ENCODE peak calls at places on chromosomes 11 and 22, in ten cellular contexts. Z is Peyer's patch, E is MM.1S, L is PC-9, C is stomach, D is body of pancreas, Y is upper lobe of right lung, H is H9, N is mammary epithelial cell, A is keratinocyte. G is an unnamed sample.

GRCh38 chr22:29065468-29066190 is 4.0 kb upstream of the C22orf31 start:
- DNase-seq in Y (no peak), A (no peak), C (no peak), H (no peak), D (no peak), Z (no peak), E (no peak), N (no peak), L (no peak), G (no peak)

GRCh38 chr11:1281326-1281973 is 28.0 kb downstream of the TOLLIP start:
- DNase-seq in D (no peak), H (no peak), C (no peak), E (no peak), Y (no peak), N (no peak), Z (no peak), L (no peak), A (no peak), G (no peak)

GRCh38 chr22:35728639-35729308 is 11.1 kb downstream of the APOL5 start:
- DNase-seq in N (peak; percentile 73), Y (no peak), Z (peak; percentile 92), C (peak; percentile 76), D (peak; percentile 59), H (no peak), E (no peak), L (peak; percentile 19), A (no peak), G (no peak)

GRCh38 chr11:113874920-113875413 is 405 bp downstream of the USP28 start:
- DNase-seq in H (no peak), Z (no peak), D (no peak), C (no peak), Y (no peak), L (no peak), N (peak; percentile 43), E (peak; percentile 56), A (no peak), G (no peak)

GRCh38 chr11:102384419-102385052 is 37.5 kb downstream of the BIRC2 start:
- DNase-seq in E (no peak), A (no peak), Z (no peak), C (no peak), N (no peak), Y (no peak), H (no peak), L (no peak), D (no peak), G (no peak)

GRCh38 chr11:127130321-127130720 is 129.8 kb upstream of the KIRREL3 start:
- DNase-seq in D (no peak), N (no peak), A (no peak), L (no peak), C (no peak), Z (no peak), H (no peak), E (no peak), Y (no peak), G (no peak)

GRCh38 chr11:7488681-7489080 is 3.4 kb downstream of the OLFML1 start:
- DNase-seq in C (no peak), E (no peak), H (no peak), L (no peak), Y (no peak), D (no peak), N (no peak), A (no peak), Z (no peak), G (no peak)

GRCh38 chr11:69278091-69278867 is 15.7 kb upstream of the MYEOV start:
- DNase-seq in Y (peak; percentile 85), C (peak; percentile 88), A (no peak), H (no peak), E (no peak), Z (peak; percentile 76), N (no peak), D (peak; percentile 87), L (peak; percentile 93), G (peak; percentile 89)

GRCh38 chr11:93198221-93198650 is 445 bp upstream of the SLC36A4 start:
- DNase-seq in H (no peak), A (no peak), D (no peak), N (peak; percentile 23), C (no peak), Z (no peak), E (peak; percentile 47), L (no peak), Y (no peak), G (no peak)

GRCh38 chr22:17369553-17370035 is 334 bp downstream of the CECR2 start:
- DNase-seq in Z (peak; percentile 49), H (peak; percentile 56), L (no peak), C (no peak), Y (peak; percentile 82), E (peak; percentile 41), A (no peak), N (no peak), D (peak; percentile 48), G (peak; percentile 43)

GRCh38 chr11:17767301-17767885 is 32.8 kb downstream of the KCNC1 start:
- DNase-seq in D (no peak), C (no peak), H (no peak), E (no peak), Y (peak; percentile 38), N (no peak), A (no peak), Z (no peak), L (no peak), G (no peak)

GRCh38 chr11:122307480-122308085 is 191.6 kb upstream of the BLID start:
- DNase-seq in A (no peak), Y (no peak), H (no peak), E (no peak), Z (no peak), N (no peak), C (no peak), D (no peak), L (no peak), G (no peak)

GRCh38 chr11:70210051-70210501 is 7.0 kb downstream of the FADD start:
- DNase-seq in D (no peak), H (no peak), E (no peak), L (no peak), C (no peak), N (peak; percentile 27), Y (no peak), Z (no peak), A (no peak), G (no peak)

GRCh38 chr22:41446057-41446501 is 522 bp downstream of the TOB2 start:
- DNase-seq in E (peak; percentile 19), N (peak; percentile 11), L (peak; percentile 20), C (peak; percentile 34), Y (peak; percentile 77), Z (peak; percentile 63), D (peak; percentile 52), H (no peak), A (no peak), G (peak; percentile 88)

GRCh38 chr22:30396871-30397655 is at the start of gene SEC14L2:
- DNase-seq in E (peak; percentile 29), A (no peak), C (peak; percentile 79), Z (peak; percentile 89), L (peak; percentile 64), H (peak; percentile 65), Y (peak; percentile 88), N (peak; percentile 57), D (peak; percentile 64), G (peak; percentile 72)

GRCh38 chr11:124756753-124757227 is 4.7 kb upstream of the VSIG2 start:
- DNase-seq in E (no peak), D (no peak), A (no peak), H (no peak), L (no peak), Z (no peak), N (no peak), C (no peak), Y (no peak), G (no peak)
- H3K27me3 ChIP-seq in E (no peaks in the 10 kb centered on the region), D (no peaks in the 10 kb centered on the region), A (peaks cover 83% of the 10 kb centered on the region), H (peaks cover 90% of the 10 kb centered on the region), L (no peaks in the 10 kb centered on the region), Z (no peaks in the 10 kb centered on the region), N (peaks cover 29% of the 10 kb centered on the region), C (peaks cover 4% of the 10 kb centered on the region), Y (peaks cover 22% of the 10 kb centered on the region), G (peaks cover 63% of the 10 kb centered on the region)

GRCh38 chr22:46537946-46538815 is 761 bp upstream of the CELSR1 start:
- DNase-seq in N (peak; percentile 66), E (no peak), Y (peak; percentile 83), Z (no peak), C (no peak), L (peak; percentile 57), H (peak; percentile 61), D (no peak), A (no peak), G (no peak)
- TF ChIP-seq CTCF in N (peak; percentile 25), E (no peak), Y (peak; percentile 22), Z (no peak), C (no peak), L (peak; percentile 36), H (peak; percentile 45), D (no peak), A (no peak), G (no peak)

DNA sequence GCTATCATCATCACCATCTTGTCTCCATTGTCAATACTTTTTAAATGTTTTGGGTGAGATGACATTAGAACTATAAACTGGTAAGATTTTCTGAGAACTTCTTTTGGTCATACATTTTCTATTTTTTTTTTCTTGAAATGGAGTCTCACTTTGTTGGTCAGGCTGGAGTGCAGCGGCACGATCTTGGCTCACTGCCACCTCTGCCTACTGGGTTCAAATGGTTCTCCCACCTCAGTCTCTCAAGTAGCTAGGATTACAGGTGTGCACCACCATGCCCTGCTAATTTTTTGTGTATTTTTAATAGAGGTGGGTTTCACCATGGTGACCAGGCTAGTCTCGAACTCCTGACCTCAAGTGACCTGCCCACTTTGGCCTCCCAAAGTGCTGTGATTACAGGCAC is 785.9 kb upstream of the ARHGAP42 start:
- DNase-seq in D (no peak), L (no peak), E (no peak), C (no peak), Y (no peak), H (no peak), Z (no peak), A (no peak), N (no peak), G (no peak)
- H3K9me3 ChIP-seq in D (no peaks in the 10 kb centered on the region), L (no peaks in the 10 kb centered on the region), E (no peaks in the 10 kb centered on the region), C (peaks cover 7% of the 10 kb centered on the region), Y (no peaks in the 10 kb centered on the region), H (no peaks in the 10 kb centered on the region), Z (peaks cover 10% of the 10 kb centered on the region), A (no peaks in the 10 kb centered on the region), N (no peaks in the 10 kb centered on the region), G (peaks cover 18% of the 10 kb centered on the region)

GRCh38 chr11:20161923-20162322 is 1.6 kb upstream of the DBX1 start:
- DNase-seq in A (no peak), D (no peak), L (no peak), E (no peak), Z (no peak), Y (no peak), C (no peak), N (no peak), H (no peak), G (no peak)

GRCh38 chr11:20159680-20160381 is 444 bp downstream of the DBX1 start:
- DNase-seq in A (no peak), H (peak; percentile 43), Y (no peak), E (no peak), D (no peak), L (no peak), C (no peak), N (no peak), Z (no peak), G (no peak)

GRCh38 chr11:20162340-20162739 is 2.1 kb upstream of the DBX1 start:
- DNase-seq in E (no peak), H (peak; percentile 45), D (no peak), L (no peak), C (no peak), A (no peak), Z (no peak), Y (no peak), N (no peak), G (no peak)

GRCh38 chr11:20160425-20161229 is at the start of gene DBX1:
- DNase-seq in Y (no peak), E (no peak), N (no peak), H (no peak), A (no peak), C (no peak), Z (no peak), D (no peak), L (no peak), G (no peak)

GRCh38 chr11:20161230-20161918 is 1.1 kb upstream of the DBX1 start:
- DNase-seq in L (no peak), D (no peak), N (no peak), H (peak; percentile 80), Y (no peak), Z (no peak), C (no peak), A (no peak), E (no peak), G (no peak)
- H3K27me3 ChIP-seq in L (peaks cover 69% of the 10 kb centered on the region), D (no peaks in the 10 kb centered on the region), N (peaks cover 85% of the 10 kb centered on the region), H (peaks cover 89% of the 10 kb centered on the region), Y (peaks cover 99% of the 10 kb centered on the region), Z (peaks cover 3% of the 10 kb centered on the region), C (peaks cover 45% of the 10 kb centered on the region), A (peaks cover 98% of the 10 kb centered on the region), E (peaks cover 75% of the 10 kb centered on the region), G (peaks cover 100% of the 10 kb centered on the region)